ENCODE peak calls at places on chromosomes 16 and 17, in eight cellular contexts. A, M, L, V, T, D, Q and U are unnamed samples.

GRCh38 chr17:57363998-57364645 is 107.8 kb downstream of the MSI2 start:
- DNase-seq in T (peak), V (no peak), M (no peak), Q (no peak), L (no peak), D (no peak), A (peak), U (no peak)

GRCh38 chr17:32461853-32462617 is 17.7 kb downstream of the PSMD11 start:
- DNase-seq in L (no peak), A (peak), M (no peak), D (peak), V (peak), T (peak), Q (peak), U (peak)

GRCh38 chr16:88619859-88620655 is 18.3 kb upstream of the IL17C start:
- DNase-seq in T (no peak), Q (peak), D (no peak), L (no peak), V (no peak), M (no peak), A (no peak), U (no peak)

GRCh38 chr16:72050769-72051464 is 3.4 kb upstream of the HP start:
- DNase-seq in A (no peak), M (no peak), T (no peak), D (no peak), V (no peak), Q (no peak), L (no peak), U (no peak)

GRCh38 chr17:82050761-82051641 is 610 bp downstream of the RFNG start:
- DNase-seq in L (no peak), V (peak), Q (no peak), D (peak), T (no peak), A (no peak), M (no peak), U (peak)

GRCh38 chr16:81866820-81867440 is 87.8 kb downstream of the PLCG2 start:
- DNase-seq in T (no peak), D (no peak), L (no peak), A (no peak), M (no peak), V (no peak), Q (no peak), U (no peak)

GRCh38 chr16:76748698-76749097 is 442.3 kb upstream of the MON1B start:
- DNase-seq in Q (no peak), D (no peak), M (no peak), T (no peak), A (no peak), L (no peak), V (no peak), U (no peak)

GRCh38 chr16:82681592-82681991 is 54.8 kb downstream of the CDH13 start:
- DNase-seq in T (no peak), V (no peak), D (no peak), Q (no peak), L (no peak), A (no peak), M (no peak), U (no peak)

GRCh38 chr16:25210758-25211157 is 6.0 kb upstream of the AQP8 start:
- DNase-seq in M (peak), V (no peak), Q (no peak), D (no peak), A (no peak), T (no peak), L (no peak), U (no peak)